ENCODE peak calls at places on chromosomes 6 and 20, in eight cellular contexts. S is NCI-H2227 treated with DMSO at 0.1 percent for 48 hours; B is left ventricle myocardium inferior; Q is Caco-2; V is effector memory CD8-positive, alpha-beta T cell; P is central memory CD8-positive, alpha-beta T cell; K is AG08396; E is Kasumi-1. C is an unnamed sample.

GRCh38 chr20:10376271-10377075 is 57.5 kb downstream of the MKKS start:
- DNase-seq in K (peak), S (no peak), Q (no peak), P (no peak), B (no peak), E (no peak), V (no peak), C (no peak)

GRCh38 chr6:150717419-150717818 is 117.7 kb downstream of the PLEKHG1 start:
- DNase-seq in P (no peak), Q (peak), V (no peak), B (no peak), E (no peak), S (no peak), K (no peak), C (no peak)

GRCh38 chr6:112780498-112781096 is 433.5 kb downstream of the RFPL4B start:
- DNase-seq in E (peak), P (no peak), S (peak), K (peak), B (peak), Q (peak), V (no peak), C (no peak)

GRCh38 chr6:42704937-42705374 is 17.4 kb downstream of the PRPH2 start:
- DNase-seq in Q (peak), E (no peak), K (no peak), P (no peak), B (no peak), V (no peak), S (no peak), C (no peak)

GRCh38 chr6:109326346-109326745 is 55.9 kb downstream of the CD164 start:
- DNase-seq in Q (no peak), B (no peak), P (no peak), K (no peak), V (no peak), S (no peak), E (no peak), C (no peak)

GRCh38 chr20:43544501-43544900 is 14.3 kb upstream of the SGK2 start:
- DNase-seq in V (no peak), Q (no peak), P (no peak), K (no peak), B (no peak), S (no peak), E (no peak), C (no peak)

GRCh38 chr6:34593741-34594140 is 37.6 kb upstream of the SPDEF start:
- DNase-seq in V (no peak), Q (peak), B (no peak), K (no peak), E (no peak), P (no peak), S (no peak), C (no peak)

GRCh38 chr6:98308564-98308963 is 525.8 kb upstream of the POU3F2 start:
- DNase-seq in V (no peak), Q (no peak), P (no peak), E (no peak), S (no peak), K (no peak), B (no peak), C (no peak)

GRCh38 chr6:148146717-148147116 is 195.9 kb upstream of the SASH1 start:
- DNase-seq in E (no peak), P (no peak), B (no peak), K (no peak), V (no peak), Q (no peak), S (no peak), C (no peak)

GRCh38 chr20:41170386-41171105 is 33.2 kb downstream of the PLCG1 start:
- DNase-seq in K (no peak), E (no peak), Q (no peak), V (no peak), B (no peak), P (no peak), S (no peak), C (no peak)

GRCh38 chr6:156379392-156379910 is 397.7 kb upstream of the ARID1B start:
- DNase-seq in B (no peak), K (no peak), Q (no peak), V (no peak), E (no peak), S (no peak), P (no peak), C (no peak)

GRCh38 chr6:9397981-9398559 is 962.7 kb upstream of the SLC35B3 start:
- DNase-seq in B (peak), P (no peak), E (no peak), K (no peak), S (peak), Q (peak), V (no peak), C (no peak)

GRCh38 chr6:166277021-166277420 is 31.2 kb downstream of the PRR18 start:
- DNase-seq in B (no peak), K (peak), E (no peak), S (no peak), P (no peak), V (no peak), Q (no peak), C (no peak)

GRCh38 chr6:34084591-34085280 is 61.2 kb downstream of the GRM4 start:
- DNase-seq in Q (no peak), K (no peak), V (no peak), P (no peak), B (no peak), E (no peak), S (no peak), C (no peak)

GRCh38 chr6:125843593-125843992 is 52.8 kb downstream of the NCOA7 start:
- DNase-seq in K (no peak), B (no peak), Q (no peak), E (peak), V (no peak), S (no peak), P (no peak), C (no peak)

GRCh38 chr20:53940883-53941546 is 129.4 kb downstream of the BCAS1 start:
- DNase-seq in V (no peak), B (peak), P (no peak), E (no peak), K (peak), S (peak), Q (peak), C (no peak)

GRCh38 chr6:13729891-13730290 is 18.3 kb upstream of the RANBP9 start:
- DNase-seq in V (no peak), B (no peak), E (no peak), P (no peak), K (peak), Q (no peak), S (no peak), C (no peak)

GRCh38 chr6:37347177-37348145 is 6.3 kb upstream of the RNF8 start:
- DNase-seq in P (no peak), S (no peak), K (no peak), V (no peak), E (no peak), B (no peak), Q (no peak), C (no peak)

GRCh38 chr20:19885981-19886665 is 128.1 kb downstream of the RIN2 start:
- DNase-seq in Q (no peak), E (no peak), S (no peak), B (peak), V (no peak), K (peak), P (no peak), C (no peak)

GRCh38 chr6:100099189-100100074 is 105.4 kb upstream of the MCHR2 start:
- DNase-seq in S (peak), K (no peak), P (no peak), Q (no peak), E (peak), V (no peak), B (no peak), C (no peak)

GRCh38 chr20:52974155-52974554 is 2.0 kb downstream of the TSHZ2 start:
- DNase-seq in P (no peak), V (no peak), B (no peak), K (no peak), S (no peak), E (no peak), Q (no peak), C (no peak)

GRCh38 chr20:25865715-25866656 is 169.3 kb upstream of the ZNF337 start:
- DNase-seq in S (peak), P (no peak), K (peak), Q (peak), V (peak), E (peak), B (peak), C (peak)

GRCh38 chr6:6565488-6565887 is 23.0 kb upstream of the LY86 start:
- DNase-seq in V (no peak), S (no peak), Q (no peak), B (no peak), E (no peak), P (no peak), K (no peak), C (no peak)

GRCh38 chr20:59839372-59839771 is 94.1 kb downstream of the SYCP2 start:
- DNase-seq in K (no peak), V (no peak), Q (no peak), P (no peak), S (no peak), E (no peak), B (no peak), C (no peak)

GRCh38 chr6:17394192-17394611 is 807 bp downstream of the CAP2 start:
- DNase-seq in S (no peak), P (no peak), K (peak), Q (peak), B (peak), E (peak), V (no peak), C (no peak)

GRCh38 chr6:78942451-78942850 is 75.1 kb downstream of the IRAK1BP1 start:
- DNase-seq in B (no peak), Q (no peak), K (peak), V (no peak), S (no peak), P (no peak), E (no peak), C (no peak)

C was measured in activated gamma-delta T cell.